ENCODE peak calls at places on chromosomes 6 and 20, in five cellular contexts. X is foreskin fibroblast, R is adrenal gland, M is ovary, F is uterus. B is an unnamed sample.

GRCh38 chr20:15235799-15236198 is 898.4 kb upstream of the FLRT3 start:
- DNase-seq in X (no peak), R (no peak), M (no peak), F (no peak), B (no peak)

GRCh38 chr6:5249451-5250122 is 11.2 kb downstream of the LYRM4 start:
- DNase-seq in X (no peak), R (no peak), M (no peak), F (no peak), B (no peak)

GRCh38 chr20:41231850-41232249 is 85.7 kb downstream of the ZHX3 start:
- DNase-seq in X (no peak), R (no peak), M (no peak), F (no peak), B (no peak)

GRCh38 chr6:48916523-48917050 is 546.5 kb downstream of the MMUT start:
- DNase-seq in X (no peak), R (no peak), M (no peak), F (no peak), B (no peak)

GRCh38 chr20:48273843-48274242 is 488.6 kb upstream of the SULF2 start:
- DNase-seq in X (no peak), R (no peak), M (no peak), F (no peak), B (no peak)

GRCh38 chr6:15791401-15792137 is 128.7 kb upstream of the DTNBP1 start:
- DNase-seq in X (no peak), R (no peak), M (no peak), F (no peak), B (no peak)

GRCh38 chr6:118281291-118281690 is 266.8 kb upstream of the PLN start:
- DNase-seq in X (no peak), R (no peak), M (no peak), F (no peak), B (no peak)

GRCh38 chr6:168133186-168133585 is 54.2 kb upstream of the FRMD1 start:
- DNase-seq in X (peak; percentile 51), R (no peak), M (peak; percentile 67), F (peak; percentile 53), B (no peak)

GRCh38 chr6:46606318-46606717 is 46.3 kb downstream of the CYP39A1 start:
- DNase-seq in X (no peak), R (no peak), M (no peak), F (no peak), B (no peak)

GRCh38 chr6:84410377-84410776 is 182.9 kb upstream of the CEP162 start:
- DNase-seq in X (no peak), R (no peak), M (no peak), F (no peak), B (no peak)

GRCh38 chr20:57964011-57964862 is 254.4 kb upstream of the PMEPA1 start:
- DNase-seq in X (peak; percentile 16), R (no peak), M (no peak), F (no peak), B (no peak)

GRCh38 chr6:13273931-13274706 is 54.2 kb downstream of the TBC1D7 start:
- DNase-seq in X (no peak), R (peak; percentile 31), M (no peak), F (no peak), B (no peak)

GRCh38 chr6:150940951-150941350 is 75.4 kb downstream of the MTHFD1L start:
- DNase-seq in X (peak; percentile 58), R (peak; percentile 24), M (no peak), F (peak; percentile 27), B (no peak)

GRCh38 chr6:79718509-79719247 is 87.5 kb downstream of the SH3BGRL2 start:
- DNase-seq in X (peak; percentile 18), R (no peak), M (no peak), F (no peak), B (no peak)

GRCh38 chr6:71476872-71477271 is 188.3 kb downstream of the OGFRL1 start:
- DNase-seq in X (no peak), R (no peak), M (no peak), F (no peak), B (no peak)

GRCh38 chr6:30463242-30463641 is 26.1 kb upstream of the HLA-E start:
- DNase-seq in X (no peak), R (no peak), M (no peak), F (no peak), B (no peak)

GRCh38 chr6:97714772-97715171 is 431.8 kb upstream of the MMS22L start:
- DNase-seq in X (no peak), R (no peak), M (no peak), F (no peak), B (no peak)

GRCh38 chr6:150694889-150695288 is 95.2 kb downstream of the PLEKHG1 start:
- DNase-seq in X (no peak), R (no peak), M (no peak), F (no peak), B (no peak)

GRCh38 chr6:20126789-20127653 is 85.2 kb downstream of the MBOAT1 start:
- DNase-seq in X (peak; percentile 16), R (peak; percentile 75), M (peak; percentile 83), F (peak; percentile 67), B (no peak)

GRCh38 chr6:79196908-79197307 is 37.6 kb downstream of the HMGN3 start:
- DNase-seq in X (no peak), R (no peak), M (no peak), F (no peak), B (no peak)

GRCh38 chr6:111846511-111847409 is 26.5 kb downstream of the FYN start:
- DNase-seq in X (no peak), R (no peak), M (no peak), F (no peak), B (no peak)

GRCh38 chr6:154536922-154537449 is 26.5 kb upstream of the CNKSR3 start:
- DNase-seq in X (no peak), R (no peak), M (no peak), F (no peak), B (no peak)

GRCh38 chr20:35702051-35702823 is 3.0 kb downstream of the ROMO1 start:
- DNase-seq in X (peak; percentile 75), R (no peak), M (no peak), F (peak; percentile 3), B (no peak)

GRCh38 chr6:5135783-5136376 is 50.7 kb downstream of the PPP1R3G start:
- DNase-seq in X (no peak), R (peak; percentile 49), M (no peak), F (no peak), B (no peak)

GRCh38 chr6:128713461-128713860 is 169.5 kb upstream of the LAMA2 start:
- DNase-seq in X (peak; percentile 41), R (no peak), M (no peak), F (no peak), B (no peak)

DNA sequence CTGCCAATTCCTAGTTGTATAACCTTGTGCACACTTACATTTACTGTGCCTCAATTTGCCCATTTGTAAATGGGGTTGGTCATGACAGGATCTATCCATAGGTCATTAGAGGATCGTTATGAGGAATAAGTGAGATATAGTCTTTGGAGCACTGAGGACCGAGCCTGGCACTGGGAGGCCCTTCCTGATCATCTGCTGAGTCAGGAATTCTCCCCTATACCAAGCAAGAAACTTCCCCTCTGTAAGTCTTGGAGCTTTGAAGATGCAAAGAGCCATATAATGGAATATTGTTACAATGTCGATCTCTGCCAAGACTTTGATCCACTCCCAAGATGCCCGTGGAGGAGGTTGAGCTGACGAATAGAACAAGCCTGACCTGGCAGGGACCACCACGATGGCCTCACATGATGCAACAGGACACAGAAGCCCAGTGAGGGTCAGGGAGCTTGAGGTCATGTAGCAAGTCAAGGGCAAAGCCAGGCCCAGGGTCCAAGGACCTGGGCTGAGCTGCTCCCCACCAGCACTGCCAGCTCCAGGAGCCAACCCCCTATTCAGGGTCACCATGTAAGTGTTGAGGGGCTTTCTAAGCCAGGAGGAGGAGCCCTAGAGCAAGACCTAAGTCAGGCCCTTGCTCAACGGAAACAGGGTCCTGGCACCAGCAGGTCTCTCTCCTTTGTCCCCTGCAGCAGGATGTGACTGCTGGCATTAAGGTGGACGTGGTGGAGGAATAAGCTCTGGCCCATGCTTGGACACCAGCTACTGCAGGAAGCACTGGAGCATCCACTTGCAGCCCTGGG is 16.7 kb downstream of the PDRG1 start:
- DNase-seq in X (no peak), R (no peak), M (no peak), F (no peak), B (no peak)
- TF ChIP-seq CTCF in X (no peak), R (no peak), M (no peak), F (no peak), B (no peak)

DNA sequence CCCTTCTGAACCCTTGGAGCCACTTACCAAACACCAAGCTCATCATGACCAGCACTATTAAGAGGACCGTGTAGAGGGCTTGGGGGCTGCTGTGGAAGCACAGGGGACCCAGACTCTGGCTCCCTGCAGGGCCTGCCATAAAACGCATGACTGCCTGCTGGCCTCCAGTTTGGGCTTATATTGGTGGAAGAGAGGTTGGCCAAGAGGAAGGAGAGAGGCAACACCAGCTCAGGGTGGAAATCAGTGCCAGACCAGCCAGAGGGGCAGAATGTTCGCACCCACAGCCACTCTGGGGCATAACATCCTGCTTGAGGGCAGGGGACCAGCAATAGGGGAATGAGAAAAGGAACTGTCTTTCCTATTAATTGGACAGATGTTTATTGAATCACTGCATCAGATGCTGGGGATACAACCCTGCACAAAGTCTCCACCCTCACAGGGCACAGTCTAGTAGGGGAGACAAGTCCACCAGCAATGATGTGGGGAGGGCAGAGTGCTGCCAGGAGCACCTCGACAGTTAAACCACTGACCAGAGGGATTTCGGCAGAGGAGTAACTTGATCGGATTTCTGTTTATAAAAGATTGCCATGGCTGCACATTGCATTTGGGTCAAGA is 534 bp downstream of the LY6G5C start:
- DNase-seq in X (no peak), R (no peak), M (no peak), F (no peak), B (no peak)
- H3K4me3 ChIP-seq in X (peak overlapping the region; percentile 39), R (no peak overlapping the region), M (no peak overlapping the region), F (no peak overlapping the region), B (peak overlapping the region; percentile 24)

GRCh38 chr6:91485047-91485446 is 898.2 kb upstream of the MAP3K7 start:
- DNase-seq in X (no peak), R (no peak), M (no peak), F (no peak), B (no peak)
- TF ChIP-seq CTCF in X (no peak), R (no peak), M (no peak), F (no peak), B (no peak)

GRCh38 chr6:137092018-137092417 is 47.3 kb upstream of the IL20RA start:
- DNase-seq in X (no peak), R (no peak), M (no peak), F (no peak), B (no peak)

GRCh38 chr6:137095651-137096238 is 51.0 kb upstream of the IL20RA start:
- DNase-seq in X (no peak), R (no peak), M (no peak), F (no peak), B (no peak)

GRCh38 chr6:137095093-137095492 is 50.3 kb upstream of the IL20RA start:
- DNase-seq in X (no peak), R (no peak), M (no peak), F (no peak), B (no peak)

GRCh38 chr6:137093183-137094069 is 48.7 kb upstream of the IL20RA start:
- DNase-seq in X (no peak), R (no peak), M (no peak), F (no peak), B (no peak)

DNA sequence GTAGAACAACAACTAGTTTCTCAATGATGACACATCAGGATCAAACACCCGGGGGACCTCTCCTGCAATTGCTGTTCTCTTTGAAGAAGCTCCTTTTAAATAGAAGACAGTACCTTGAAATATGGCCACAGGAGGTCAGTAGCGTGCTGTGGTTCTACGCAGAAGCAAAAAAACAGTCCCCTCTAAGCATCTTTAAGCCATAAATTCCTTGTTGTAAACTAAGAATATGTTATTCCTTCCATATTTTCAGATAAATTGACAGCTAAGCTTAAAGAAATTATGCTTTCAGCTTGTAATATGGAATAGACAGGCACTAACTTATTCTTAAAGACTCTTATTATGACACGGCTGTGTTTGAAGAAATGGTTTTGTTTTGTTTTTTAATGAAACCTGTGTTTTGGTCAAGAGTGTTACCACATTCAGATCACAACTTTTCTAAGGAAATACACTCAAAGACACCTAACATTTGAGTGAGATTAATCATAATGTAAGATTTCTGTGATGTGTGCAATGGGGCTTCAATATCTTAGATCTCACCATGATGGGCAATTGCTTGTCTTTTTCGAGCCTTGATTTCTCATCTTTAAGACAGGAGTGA is 49.7 kb upstream of the IL20RA start:
- DNase-seq in X (peak; percentile 70), R (peak; percentile 77), M (peak; percentile 51), F (peak; percentile 56), B (peak; percentile 12)
- H3K4me3 ChIP-seq in X (no peak overlapping the region), R (no peak overlapping the region), M (no peak overlapping the region), F (no peak overlapping the region), B (no peak overlapping the region)

B was measured in AG04449.